ENCODE peak calls at places on chromosomes 12 and 14, in ten cellular contexts. Y is cardiac muscle cell; C is B cell; N is GM10248; W is ELF-1; T is stimulated activated CD8-positive, alpha-beta memory T cell treated with anti-CD3 and anti-CD28 coated beads, Interleukin-4, amount 100 ng/mL, for 4 hours; L is activated T-cell treated with anti-CD3 and anti-CD28 coated beads for 1 hour; Q is amniotic epithelial cell; O is SK-N-DZ; Z is NCI-H460. I is an unnamed sample.

GRCh38 chr14:106436310-106436905 is 910.0 kb downstream of the TMEM121 start:
- DNase-seq in Q (no peak), C (no peak), W (peak; percentile 5), L (peak; percentile 78), Z (peak; percentile 64), Y (no peak), O (peak; percentile 28), T (peak; percentile 53), N (peak; percentile 6), I (peak; percentile 72)

GRCh38 chr12:64169999-64170398 is 52.1 kb downstream of the KICS2 start:
- DNase-seq in N (no peak), O (no peak), W (no peak), C (no peak), L (no peak), T (no peak), Z (no peak), Y (no peak), Q (no peak), I (no peak)

GRCh38 chr12:68261947-68262346 is 8.5 kb upstream of the IL22 start:
- DNase-seq in Z (no peak), Y (no peak), O (no peak), C (no peak), T (no peak), Q (peak; percentile 52), L (no peak), N (no peak), W (no peak), I (no peak)

GRCh38 chr14:105299654-105300541 is 903 bp downstream of the BRF1 start:
- DNase-seq in Q (peak; percentile 15), O (no peak), Z (no peak), C (peak; percentile 50), L (no peak), T (no peak), W (no peak), N (no peak), Y (no peak), I (no peak)

GRCh38 chr12:116551952-116552749 is 7.0 kb upstream of the MAP1LC3B2 start:
- DNase-seq in W (no peak), Y (no peak), T (no peak), N (no peak), Q (peak; percentile 64), C (no peak), L (no peak), Z (peak; percentile 43), O (no peak), I (no peak)

GRCh38 chr12:50740307-50740706 is 23.6 kb upstream of the ATF1 start:
- DNase-seq in Z (no peak), T (no peak), Q (peak; percentile 55), C (no peak), L (no peak), O (no peak), W (no peak), Y (no peak), N (no peak), I (no peak)

GRCh38 chr12:129049917-129050316 is 196.6 kb downstream of the GLT1D1 start:
- DNase-seq in Y (peak; percentile 86), Z (no peak), C (no peak), N (no peak), O (no peak), W (peak; percentile 51), L (no peak), Q (no peak), T (no peak), I (no peak)

GRCh38 chr12:47383942-47384341 is 304.2 kb upstream of the AMIGO2 start:
- DNase-seq in N (no peak), L (no peak), C (no peak), Q (peak; percentile 49), O (no peak), T (no peak), Y (peak; percentile 17), Z (peak; percentile 89), W (no peak), I (no peak)

GRCh38 chr12:19573866-19574265 is 134.6 kb downstream of the AEBP2 start:
- DNase-seq in C (no peak), Y (no peak), N (no peak), W (no peak), L (no peak), Q (no peak), O (no peak), T (no peak), Z (no peak), I (no peak)

GRCh38 chr12:40727774-40728483 is 35.7 kb downstream of the CNTN1 start:
- DNase-seq in O (peak; percentile 46), W (peak; percentile 27), C (no peak), Y (no peak), T (no peak), Z (no peak), Q (no peak), N (no peak), L (no peak), I (no peak)

GRCh38 chr12:92107621-92108131 is 38.0 kb downstream of the BTG1 start:
- DNase-seq in W (peak; percentile 34), N (no peak), O (peak; percentile 8), C (no peak), Z (no peak), T (no peak), Q (no peak), L (no peak), Y (peak; percentile 30), I (no peak)

GRCh38 chr14:20612403-20612802 is 21.2 kb upstream of the RNASE12 start:
- DNase-seq in Z (no peak), L (no peak), W (no peak), Y (no peak), O (no peak), Q (no peak), T (no peak), C (peak; percentile 67), N (no peak), I (no peak)

GRCh38 chr14:76051717-76052459 is 66.3 kb downstream of the IFT43 start:
- DNase-seq in Y (no peak), Z (no peak), W (no peak), T (no peak), C (no peak), N (no peak), Q (no peak), O (peak; percentile 82), L (no peak), I (no peak)

GRCh38 chr12:109777544-109777943 is 55.7 kb downstream of the TRPV4 start:
- DNase-seq in W (peak; percentile 37), Y (peak; percentile 43), Z (peak; percentile 50), T (no peak), Q (peak; percentile 21), L (peak; percentile 9), N (peak; percentile 56), O (peak; percentile 83), C (no peak), I (peak; percentile 9)

GRCh38 chr14:102209224-102209966 is 69.7 kb downstream of the WDR20 start:
- DNase-seq in N (no peak), Y (peak; percentile 54), C (no peak), Z (peak; percentile 26), L (no peak), Q (peak; percentile 14), W (peak; percentile 59), T (no peak), O (no peak), I (no peak)

GRCh38 chr14:36091096-36091495 is 85.4 kb downstream of the PTCSC3 start:
- DNase-seq in N (no peak), L (no peak), C (no peak), Q (peak; percentile 9), O (no peak), T (no peak), W (peak; percentile 9), Y (no peak), Z (peak; percentile 8), I (no peak)

GRCh38 chr12:52122904-52123303 is 43.4 kb downstream of the SMIM41 start:
- DNase-seq in Q (no peak), Z (no peak), Y (no peak), O (no peak), L (no peak), T (no peak), N (no peak), W (no peak), C (no peak), I (no peak)

GRCh38 chr14:57391609-57392195 is 1.3 kb downstream of the NAA30 start:
- DNase-seq in C (no peak), Q (no peak), Y (peak; percentile 9), O (no peak), W (no peak), L (no peak), N (no peak), T (no peak), Z (no peak), I (no peak)

GRCh38 chr12:15982921-15983320 is 71.8 kb downstream of the DERA start:
- DNase-seq in Y (no peak), L (no peak), Z (no peak), C (no peak), W (no peak), O (no peak), Q (peak; percentile 39), N (no peak), T (no peak), I (no peak)

GRCh38 chr14:101734241-101734847 is 27.2 kb upstream of the PPP2R5C start:
- DNase-seq in O (no peak), T (no peak), Q (no peak), Z (no peak), C (no peak), N (no peak), W (no peak), L (no peak), Y (no peak), I (no peak)

GRCh38 chr12:131441638-131442336 is 269.1 kb upstream of the SFSWAP start:
- DNase-seq in W (no peak), L (no peak), C (no peak), Y (no peak), T (no peak), N (no peak), Q (no peak), O (no peak), Z (peak; percentile 33), I (no peak)

GRCh38 chr14:86022031-86022629 is 492.2 kb downstream of the FLRT2 start:
- DNase-seq in O (peak; percentile 3), T (no peak), Q (peak; percentile 55), N (no peak), C (no peak), Y (no peak), Z (peak; percentile 85), W (peak; percentile 16), L (no peak), I (no peak)

GRCh38 chr12:111819191-111820158 is 22.6 kb upstream of the MAPKAPK5 start:
- DNase-seq in N (no peak), Y (no peak), O (no peak), L (no peak), C (no peak), W (no peak), Q (no peak), T (no peak), Z (no peak), I (no peak)